ENCODE peak calls at places on chromosome 6, in seven cellular contexts. W is germinal center; R is activated CD4-positive, alpha-beta T cell treated with anti-CD3 and anti-CD28 coated beads, Interleukin-2, amount 50 U/mL, for 48 hours; N is activated naive CD4-positive, alpha-beta T cell treated with anti-CD3 and anti-CD28 coated beads, Interleukin-2, amount 10 ng/mL, durations not matched to agents 7 days and 5 days; C is A549; J is stimulated activated CD4-positive, alpha-beta T cell treated with anti-CD3 and anti-CD28 coated beads, Interleukin-12 subunit alpha, Interleukin-12 subunit beta, amount 100 ng/mL, for 48 hours; F is T47D. X is an unnamed sample.

GRCh38 chr6:56708810-56709597 is 66.3 kb upstream of the DST start:
- DNase-seq in W (peak), R (no peak), N (no peak), C (no peak), J (no peak), F (peak), X (no peak)

GRCh38 chr6:167799033-167799933 is 27.4 kb upstream of the AFDN start:
- DNase-seq in W (no peak), R (no peak), N (no peak), C (no peak), J (no peak), F (no peak), X (no peak)

GRCh38 chr6:15754035-15754705 is 91.3 kb upstream of the DTNBP1 start:
- DNase-seq in W (no peak), R (no peak), N (no peak), C (no peak), J (no peak), F (no peak), X (no peak)

GRCh38 chr6:140623498-140623897 is 1249.0 kb upstream of the CITED2 start:
- DNase-seq in W (no peak), R (no peak), N (no peak), C (no peak), J (no peak), F (no peak), X (no peak)

GRCh38 chr6:2440516-2440915 is 195.1 kb upstream of the GMDS start:
- DNase-seq in W (no peak), R (no peak), N (no peak), C (no peak), J (no peak), F (no peak), X (no peak)

GRCh38 chr6:169158182-169158573 is 95.5 kb downstream of the THBS2 start:
- DNase-seq in W (no peak), R (no peak), N (no peak), C (no peak), J (no peak), F (no peak), X (no peak)

GRCh38 chr6:16327777-16328325 is 89.5 kb downstream of the GMPR start:
- DNase-seq in W (no peak), R (no peak), N (no peak), C (no peak), J (no peak), F (no peak), X (no peak)

GRCh38 chr6:118876814-118877213 is 17.1 kb upstream of the ASF1A start:
- DNase-seq in W (no peak), R (no peak), N (no peak), C (no peak), J (no peak), F (no peak), X (no peak)

GRCh38 chr6:56475736-56476457 is 166.8 kb downstream of the DST start:
- DNase-seq in W (no peak), R (no peak), N (no peak), C (no peak), J (no peak), F (no peak), X (no peak)

GRCh38 chr6:116389357-116389756 is 18.6 kb downstream of the DSE start:
- DNase-seq in W (no peak), R (no peak), N (no peak), C (no peak), J (no peak), F (no peak), X (no peak)

GRCh38 chr6:144896296-144896695 is 611.2 kb downstream of the UTRN start:
- DNase-seq in W (no peak), R (no peak), N (no peak), C (no peak), J (no peak), F (no peak), X (no peak)

GRCh38 chr6:100246206-100246605 is 218.5 kb downstream of the SIM1 start:
- DNase-seq in W (no peak), R (no peak), N (no peak), C (no peak), J (no peak), F (no peak), X (no peak)

GRCh38 chr6:453152-453551 is 61.6 kb downstream of the IRF4 start:
- DNase-seq in W (no peak), R (peak), N (no peak), C (no peak), J (no peak), F (no peak), X (peak)

GRCh38 chr6:16244869-16245451 is 6.6 kb downstream of the GMPR start:
- DNase-seq in W (no peak), R (no peak), N (no peak), C (no peak), J (no peak), F (no peak), X (no peak)

GRCh38 chr6:121748850-121749249 is 313.4 kb downstream of the GJA1 start:
- DNase-seq in W (no peak), R (no peak), N (no peak), C (no peak), J (no peak), F (no peak), X (no peak)

GRCh38 chr6:139990865-139991264 is 616.4 kb upstream of the CITED2 start:
- DNase-seq in W (no peak), R (no peak), N (no peak), C (no peak), J (no peak), F (no peak), X (no peak)

GRCh38 chr6:17494177-17494576 is 100.8 kb downstream of the CAP2 start:
- DNase-seq in W (no peak), R (no peak), N (no peak), C (no peak), J (no peak), F (no peak), X (no peak)